ENCODE peak calls at places on chromosomes 11 and 22, in five cellular contexts. K, G, O, W and I are unnamed samples.

GRCh38 chr11:45252134-45252856 is 33.8 kb downstream of the SYT13 start:
- DNase-seq in K (peak), G (peak), O (no peak), W (peak), I (peak)

GRCh38 chr22:29224121-29224858 is 18.6 kb downstream of the EMID1 start:
- DNase-seq in K (no peak), G (no peak), O (peak), W (peak), I (peak)

GRCh38 chr11:990101-990500 is 46.4 kb downstream of the MUC6 start:
- DNase-seq in K (no peak), G (no peak), O (peak), W (no peak), I (no peak)

GRCh38 chr11:2202071-2202899 is 30.7 kb upstream of the TH start:
- DNase-seq in K (peak), G (no peak), O (peak), W (peak), I (no peak)

GRCh38 chr22:35230839-35231584 is 26.3 kb upstream of the HMGXB4 start:
- DNase-seq in K (no peak), G (peak), O (no peak), W (peak), I (no peak)

GRCh38 chr11:64356498-64357411 is 2.2 kb upstream of the RPS6KA4 start:
- DNase-seq in K (peak), G (peak), O (no peak), W (no peak), I (peak)

GRCh38 chr22:22787805-22788459 is 99.7 kb upstream of the IGLL5 start:
- DNase-seq in K (peak), G (peak), O (no peak), W (peak), I (peak)

GRCh38 chr22:29684244-29684643 is 35.6 kb upstream of the CABP7 start:
- DNase-seq in K (no peak), G (no peak), O (no peak), W (no peak), I (no peak)

GRCh38 chr11:8035225-8035846 is 45.7 kb upstream of the TUB start:
- DNase-seq in K (no peak), G (no peak), O (no peak), W (no peak), I (no peak)

GRCh38 chr11:63670077-63670737 is 969 bp downstream of the ATL3 start:
- DNase-seq in K (no peak), G (no peak), O (no peak), W (no peak), I (no peak)

GRCh38 chr11:104005234-104005855 is 31.1 kb upstream of the DDI1 start:
- DNase-seq in K (no peak), G (no peak), O (no peak), W (no peak), I (no peak)

GRCh38 chr11:285021-285893 is 3.7 kb upstream of the PGGHG start:
- DNase-seq in K (no peak), G (no peak), O (peak), W (no peak), I (peak)

GRCh38 chr11:82818399-82819043 is 81.7 kb downstream of the PRCP start:
- DNase-seq in K (no peak), G (no peak), O (no peak), W (no peak), I (no peak)

GRCh38 chr22:38414009-38414395 is 41.0 kb downstream of the KCNJ4 start:
- DNase-seq in K (no peak), G (no peak), O (peak), W (no peak), I (no peak)

GRCh38 chr11:120912504-120912903 is 111.4 kb upstream of the TBCEL start:
- DNase-seq in K (no peak), G (peak), O (no peak), W (no peak), I (peak)

GRCh38 chr22:28741200-28741757 is 341 bp downstream of the CHEK2 start:
- DNase-seq in K (no peak), G (no peak), O (no peak), W (no peak), I (no peak)

GRCh38 chr11:77723024-77723423 is 85.4 kb upstream of the CLNS1A start:
- DNase-seq in K (no peak), G (no peak), O (no peak), W (no peak), I (no peak)

GRCh38 chr11:8913961-8914660 is 3.1 kb downstream of the AKIP1 start:
- DNase-seq in K (no peak), G (no peak), O (no peak), W (peak), I (no peak)

GRCh38 chr11:33698921-33699320 is 1.7 kb downstream of the C11orf91 start:
- DNase-seq in K (no peak), G (no peak), O (no peak), W (no peak), I (no peak)

GRCh38 chr11:25981998-25982397 is 349.9 kb upstream of the ANO3 start:
- DNase-seq in K (no peak), G (no peak), O (no peak), W (no peak), I (no peak)

GRCh38 chr11:70423523-70424505 is 25.5 kb downstream of the CTTN start:
- DNase-seq in K (no peak), G (no peak), O (no peak), W (no peak), I (peak)

GRCh38 chr11:112756166-112756565 is 205.1 kb upstream of the NCAM1 start:
- DNase-seq in K (no peak), G (no peak), O (peak), W (no peak), I (no peak)

GRCh38 chr11:34641981-34642380 is 21.1 kb downstream of the EHF start:
- DNase-seq in K (no peak), G (no peak), O (no peak), W (no peak), I (no peak)

GRCh38 chr11:112289588-112290461 is 29.2 kb upstream of the PLET1 start:
- DNase-seq in K (peak), G (no peak), O (peak), W (peak), I (peak)

GRCh38 chr11:59418151-59418550 is 8.1 kb downstream of the OR5A2 start:
- DNase-seq in K (no peak), G (no peak), O (no peak), W (no peak), I (no peak)

GRCh38 chr11:103964390-103964789 is 72.0 kb upstream of the DDI1 start:
- DNase-seq in K (no peak), G (no peak), O (no peak), W (no peak), I (no peak)

GRCh38 chr11:66936326-66936725 is 21.9 kb downstream of the PC start:
- DNase-seq in K (no peak), G (no peak), O (no peak), W (no peak), I (no peak)

GRCh38 chr11:70915158-70915795 is 337.1 kb downstream of the SHANK2 start:
- DNase-seq in K (no peak), G (no peak), O (no peak), W (no peak), I (no peak)

GRCh38 chr11:67315325-67315909 is 12.1 kb downstream of the SSH3 start:
- DNase-seq in K (no peak), G (no peak), O (no peak), W (no peak), I (no peak)

GRCh38 chr11:10618490-10618889 is 50.0 kb upstream of the LYVE1 start:
- DNase-seq in K (no peak), G (no peak), O (peak), W (no peak), I (no peak)

GRCh38 chr22:20638143-20638870 is 130.9 kb downstream of the MED15 start:
- DNase-seq in K (peak), G (no peak), O (no peak), W (no peak), I (no peak)

GRCh38 chr11:74354036-74354435 is 42.6 kb upstream of the P4HA3 start:
- DNase-seq in K (no peak), G (no peak), O (no peak), W (no peak), I (no peak)

GRCh38 chr22:21761086-21761485 is 25.5 kb upstream of the YPEL1 start:
- DNase-seq in K (no peak), G (no peak), O (no peak), W (no peak), I (no peak)

GRCh38 chr11:65699306-65699705 is 12.7 kb upstream of the KAT5 start:
- DNase-seq in K (no peak), G (no peak), O (no peak), W (no peak), I (no peak)

GRCh38 chr11:126585388-126586302 is 230.2 kb downstream of the ST3GAL4 start:
- DNase-seq in K (peak), G (no peak), O (peak), W (peak), I (no peak)

GRCh38 chr11:65366340-65366773 is 11.8 kb downstream of the TIGD3 start:
- DNase-seq in K (no peak), G (peak), O (no peak), W (peak), I (peak)

GRCh38 chr11:111632798-111633197 is 30.5 kb downstream of the SIK2 start:
- DNase-seq in K (no peak), G (no peak), O (no peak), W (no peak), I (no peak)

GRCh38 chr11:119087747-119088241 is 3.1 kb downstream of the HMBS start:
- DNase-seq in K (no peak), G (no peak), O (no peak), W (no peak), I (no peak)
- TF ChIP-seq POLR2AphosphoS5 in K (no peak), G (no peak), O (no peak), W (no peak), I (no peak)

GRCh38 chr11:130002352-130002845 is at the start of gene PRDM10:
- DNase-seq in K (peak), G (peak), O (peak), W (peak), I (peak)
- TF ChIP-seq POLR2AphosphoS5 in K (peak), G (peak), O (peak), W (peak), I (peak)

GRCh38 chr22:50694099-50694498 is 21.5 kb downstream of the SHANK3 start:
- DNase-seq in K (no peak), G (no peak), O (no peak), W (no peak), I (no peak)

GRCh38 chr22:50695421-50696250 is 23.0 kb downstream of the SHANK3 start:
- DNase-seq in K (no peak), G (no peak), O (peak), W (no peak), I (no peak)

GRCh38 chr22:50696251-50696798 is 23.7 kb downstream of the SHANK3 start:
- DNase-seq in K (no peak), G (no peak), O (peak), W (no peak), I (no peak)

GRCh38 chr22:50693462-50693861 is 20.8 kb downstream of the SHANK3 start:
- DNase-seq in K (no peak), G (no peak), O (no peak), W (no peak), I (no peak)

DNA sequence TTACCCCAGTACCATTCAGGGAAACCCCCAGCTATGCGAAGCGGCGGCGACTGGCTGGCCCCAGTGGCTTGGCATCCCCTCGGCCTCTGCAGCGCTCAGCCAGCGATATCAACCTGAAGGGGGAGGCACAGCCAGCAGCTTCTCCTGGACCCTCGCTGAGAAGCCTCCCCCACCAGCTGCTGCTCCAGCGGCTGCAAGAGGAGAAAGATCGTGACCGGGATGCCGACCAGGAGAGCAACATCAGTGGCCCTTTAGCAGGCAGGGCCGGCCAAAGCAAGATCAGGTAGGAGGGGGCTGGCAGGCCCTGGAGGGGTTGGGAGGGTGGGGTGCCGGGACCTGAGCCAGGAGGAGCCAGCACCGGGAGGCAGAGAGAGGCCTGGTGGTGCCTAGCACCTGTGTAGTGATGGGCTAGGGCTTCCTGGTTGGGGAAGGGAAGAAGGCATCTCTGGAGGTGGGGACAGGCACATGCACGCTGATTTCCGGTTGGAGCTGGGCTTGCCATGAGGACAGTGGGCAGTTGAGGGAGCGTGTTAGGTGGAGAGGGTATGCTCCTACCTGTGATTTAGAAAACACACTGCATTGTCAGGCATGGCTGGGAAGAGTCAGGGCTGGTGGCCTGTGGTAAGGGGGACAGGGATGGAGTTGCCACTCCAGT is 22.3 kb downstream of the SHANK3 start:
- DNase-seq in K (no peak), G (no peak), O (peak), W (no peak), I (no peak)
- TF ChIP-seq POLR2AphosphoS5 in K (no peak), G (no peak), O (no peak), W (no peak), I (no peak)

GRCh38 chr22:50226224-50227165 is 18.3 kb downstream of the TUBGCP6 start:
- DNase-seq in K (no peak), G (no peak), O (peak), W (no peak), I (no peak)
- TF ChIP-seq POLR2AphosphoS5 in K (no peak), G (no peak), O (no peak), W (no peak), I (no peak)

GRCh38 chr22:45332001-45332400 is 22.3 kb downstream of the FAM118A start:
- DNase-seq in K (no peak), G (no peak), O (no peak), W (no peak), I (no peak)
- TF ChIP-seq POLR2AphosphoS5 in K (no peak), G (no peak), O (no peak), W (no peak), I (no peak)

DNA sequence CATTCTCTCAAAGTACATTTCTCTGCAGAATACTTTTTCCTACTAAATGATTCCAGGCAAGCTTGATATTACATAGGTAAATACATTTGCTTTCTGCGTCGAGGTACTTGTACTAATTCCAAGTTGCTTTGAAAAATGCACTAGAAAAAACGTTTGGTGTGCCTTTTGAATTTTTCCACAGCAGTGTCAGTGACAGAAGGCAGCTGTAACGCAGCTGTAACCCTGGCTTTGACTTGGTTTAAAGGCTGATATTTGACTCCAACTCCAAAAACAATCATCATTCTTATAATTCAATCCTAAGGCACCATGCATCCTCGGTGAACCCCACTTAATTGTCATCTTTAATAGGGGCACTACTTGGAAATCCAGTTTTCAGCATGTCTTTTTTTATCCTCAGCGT is 125.0 kb downstream of the MAML2 start:
- DNase-seq in K (no peak), G (no peak), O (no peak), W (no peak), I (no peak)
- TF ChIP-seq POLR2AphosphoS5 in K (no peak), G (no peak), O (no peak), W (no peak), I (no peak)

GRCh38 chr11:95375451-95375850 is 144.4 kb upstream of the SESN3 start:
- DNase-seq in K (no peak), G (no peak), O (no peak), W (no peak), I (no peak)
- TF ChIP-seq POLR2AphosphoS5 in K (no peak), G (no peak), O (no peak), W (no peak), I (no peak)

GRCh38 chr11:128608732-128609131 is 21.4 kb upstream of the ETS1 start:
- DNase-seq in K (no peak), G (no peak), O (no peak), W (no peak), I (no peak)

GRCh38 chr11:128603752-128604472 is 16.6 kb upstream of the ETS1 start:
- DNase-seq in K (no peak), G (no peak), O (no peak), W (no peak), I (no peak)

GRCh38 chr11:128607819-128608218 is 20.5 kb upstream of the ETS1 start:
- DNase-seq in K (peak), G (no peak), O (no peak), W (no peak), I (no peak)

GRCh38 chr11:128603003-128603715 is 15.8 kb upstream of the ETS1 start:
- DNase-seq in K (no peak), G (no peak), O (no peak), W (no peak), I (no peak)

GRCh38 chr11:128604723-128605122 is 17.4 kb upstream of the ETS1 start:
- DNase-seq in K (no peak), G (no peak), O (no peak), W (no peak), I (no peak)
- TF ChIP-seq POLR2AphosphoS5 in K (no peak), G (no peak), O (no peak), W (no peak), I (no peak)